ENCODE peak calls at places on chromosomes 12 and 14, in ten cellular contexts. B is ovary; Y is HS-5; S is activated T-helper 9 cell treated with anti-CD3 and anti-CD28 coated beads, Interleukin-2, amount 50 U/mL, for 16 hours; I is activated B cell treated with CpG ODN at 0.5 μM for 24 hours; Q is endothelial cell; F is RKO; O is AG04449; G is transverse colon; M is mucosa of gallbladder. J is an unnamed sample.

GRCh38 chr14:93582516-93582915 is 151.8 kb downstream of the UNC79 start:
- DNase-seq in B (no peak), Y (no peak), S (no peak), I (no peak), Q (no peak), F (no peak), O (no peak), G (no peak), M (no peak), J (no peak)

GRCh38 chr14:105124837-105125222 is 43.7 kb downstream of the JAG2 start:
- DNase-seq in B (no peak), Y (no peak), S (no peak), I (no peak), Q (no peak), F (no peak), O (no peak), G (no peak), M (no peak), J (no peak)

GRCh38 chr14:37602605-37603453 is 7.4 kb downstream of the TTC6 start:
- DNase-seq in B (no peak), Y (no peak), S (no peak), I (no peak), Q (no peak), F (no peak), O (no peak), G (no peak), M (no peak), J (no peak)

GRCh38 chr12:46585854-46586621 is 213.5 kb upstream of the SLC38A2 start:
- DNase-seq in B (no peak), Y (peak; percentile 9), S (no peak), I (no peak), Q (peak; percentile 42), F (no peak), O (no peak), G (peak; percentile 62), M (peak; percentile 63), J (no peak)

GRCh38 chr12:122421815-122422737 is at the start of gene CLIP1:
- DNase-seq in B (peak; percentile 80), Y (no peak), S (peak; percentile 54), I (peak; percentile 71), Q (peak; percentile 69), F (peak; percentile 67), O (no peak), G (peak; percentile 70), M (peak; percentile 33), J (peak; percentile 95)

GRCh38 chr12:44403185-44403584 is 472.9 kb downstream of the NELL2 start:
- DNase-seq in B (no peak), Y (no peak), S (no peak), I (no peak), Q (no peak), F (no peak), O (no peak), G (no peak), M (no peak), J (no peak)

GRCh38 chr12:26275313-26276257 is 80.2 kb downstream of the SSPN start:
- DNase-seq in B (no peak), Y (no peak), S (no peak), I (no peak), Q (no peak), F (no peak), O (no peak), G (no peak), M (no peak), J (no peak)

GRCh38 chr14:88863167-88863566 is 38.7 kb downstream of the TTC8 start:
- DNase-seq in B (no peak), Y (no peak), S (no peak), I (no peak), Q (no peak), F (no peak), O (no peak), G (no peak), M (no peak), J (no peak)

GRCh38 chr14:20684662-20685456 is 499 bp downstream of the RNASE4 start:
- DNase-seq in B (peak; percentile 57), Y (peak; percentile 53), S (no peak), I (no peak), Q (peak; percentile 18), F (peak; percentile 63), O (no peak), G (peak; percentile 55), M (peak; percentile 69), J (peak; percentile 60)

GRCh38 chr12:127271776-127272175 is 995.2 kb upstream of the TMEM132C start:
- DNase-seq in B (no peak), Y (no peak), S (no peak), I (no peak), Q (no peak), F (no peak), O (no peak), G (no peak), M (no peak), J (no peak)

GRCh38 chr12:63822352-63822751 is 22.1 kb upstream of the SRGAP1 start:
- DNase-seq in B (no peak), Y (peak; percentile 56), S (no peak), I (no peak), Q (no peak), F (no peak), O (no peak), G (no peak), M (no peak), J (no peak)

GRCh38 chr12:119338593-119339363 is 4.2 kb downstream of the CCDC60 start:
- DNase-seq in B (no peak), Y (no peak), S (no peak), I (no peak), Q (no peak), F (no peak), O (no peak), G (no peak), M (no peak), J (no peak)

GRCh38 chr14:91377700-91378652 is 39.6 kb downstream of the CCDC88C start:
- DNase-seq in B (no peak), Y (peak; percentile 32), S (peak; percentile 38), I (no peak), Q (no peak), F (peak; percentile 3), O (no peak), G (peak; percentile 52), M (no peak), J (no peak)

GRCh38 chr14:52077261-52077984 is 8.6 kb upstream of the NID2 start:
- DNase-seq in B (no peak), Y (no peak), S (no peak), I (no peak), Q (no peak), F (no peak), O (no peak), G (no peak), M (no peak), J (no peak)

GRCh38 chr14:80784824-80785223 is 156.7 kb downstream of the CEP128 start:
- DNase-seq in B (no peak), Y (no peak), S (no peak), I (no peak), Q (no peak), F (no peak), O (no peak), G (no peak), M (no peak), J (no peak)

GRCh38 chr12:125029756-125030358 is 35.4 kb upstream of the AACS start:
- DNase-seq in B (no peak), Y (no peak), S (no peak), I (no peak), Q (no peak), F (peak; percentile 61), O (peak; percentile 19), G (no peak), M (no peak), J (no peak)

GRCh38 chr14:100359881-100360280 is 36.7 kb downstream of the SLC25A47 start:
- DNase-seq in B (no peak), Y (no peak), S (no peak), I (no peak), Q (no peak), F (no peak), O (no peak), G (no peak), M (no peak), J (no peak)

GRCh38 chr12:58640314-58640713 is 280.0 kb downstream of the LRIG3 start:
- DNase-seq in B (no peak), Y (no peak), S (no peak), I (no peak), Q (no peak), F (no peak), O (no peak), G (no peak), M (no peak), J (no peak)

GRCh38 chr12:1505151-1505450 is 89.3 kb downstream of the FBXL14 start:
- DNase-seq in B (no peak), Y (no peak), S (no peak), I (no peak), Q (no peak), F (no peak), O (no peak), G (no peak), M (no peak), J (no peak)

GRCh38 chr14:91328313-91329050 is 84.0 kb upstream of the GPR68 start:
- DNase-seq in B (no peak), Y (no peak), S (no peak), I (no peak), Q (no peak), F (no peak), O (no peak), G (no peak), M (no peak), J (no peak)

GRCh38 chr12:105766029-105766428 is 372.7 kb downstream of the NUAK1 start:
- DNase-seq in B (no peak), Y (no peak), S (no peak), I (no peak), Q (no peak), F (no peak), O (no peak), G (no peak), M (no peak), J (no peak)

GRCh38 chr12:63826002-63826585 is 18.4 kb upstream of the SRGAP1 start:
- DNase-seq in B (no peak), Y (peak; percentile 51), S (no peak), I (no peak), Q (no peak), F (peak; percentile 81), O (no peak), G (no peak), M (no peak), J (no peak)

GRCh38 chr12:12244341-12244740 is 22.5 kb downstream of the LRP6 start:
- DNase-seq in B (no peak), Y (no peak), S (no peak), I (no peak), Q (no peak), F (no peak), O (no peak), G (no peak), M (no peak), J (no peak)

GRCh38 chr14:88667555-88668273 is 104.9 kb downstream of the ZC3H14 start:
- DNase-seq in B (peak; percentile 56), Y (peak; percentile 25), S (no peak), I (peak; percentile 32), Q (peak; percentile 61), F (peak; percentile 85), O (peak; percentile 45), G (peak; percentile 49), M (peak; percentile 54), J (peak; percentile 46)

GRCh38 chr12:131222271-131223139 is 268.8 kb downstream of the ADGRD1 start:
- DNase-seq in B (no peak), Y (no peak), S (no peak), I (no peak), Q (no peak), F (no peak), O (no peak), G (no peak), M (no peak), J (peak; percentile 52)

GRCh38 chr12:117514016-117514415 is 152.6 kb upstream of the NOS1 start:
- DNase-seq in B (no peak), Y (no peak), S (no peak), I (no peak), Q (no peak), F (no peak), O (no peak), G (no peak), M (no peak), J (peak; percentile 47)

GRCh38 chr12:132716356-132716755 is 5.7 kb downstream of the PGAM5 start:
- DNase-seq in B (no peak), Y (no peak), S (no peak), I (no peak), Q (no peak), F (no peak), O (no peak), G (no peak), M (no peak), J (no peak)

J was measured in upper lobe of left lung.